ENCODE peak calls at places on chromosome 14, in five cellular contexts. P, B, H, R and M are unnamed samples.
A peak's percentile ranks its signal among the peaks of the same experiment; 100 is the strongest.

GRCh38 chr14:85247071-85247470 is 282.9 kb upstream of the FLRT2 start:
- DNase-seq in R (no peak), P (no peak), H (no peak), B (no peak), M (no peak)

GRCh38 chr14:89186850-89187376 is 230.1 kb downstream of the FOXN3 start:
- DNase-seq in B (no peak), P (no peak), H (peak; percentile 88), R (peak; percentile 21), M (no peak)

GRCh38 chr14:42222924-42223471 is 616.3 kb downstream of the LRFN5 start:
- DNase-seq in P (no peak), H (no peak), R (no peak), B (peak; percentile 8), M (no peak)

GRCh38 chr14:51603495-51603894 is 48.2 kb upstream of the FRMD6 start:
- DNase-seq in R (no peak), P (no peak), B (no peak), H (no peak), M (no peak)

GRCh38 chr14:34029921-34030334 is 79.1 kb upstream of the EGLN3 start:
- DNase-seq in R (no peak), B (peak; percentile 21), P (no peak), H (peak; percentile 20), M (peak; percentile 44)

GRCh38 chr14:92586001-92586947 is 72.7 kb downstream of the RIN3 start:
- DNase-seq in H (no peak), R (no peak), P (peak; percentile 15), B (no peak), M (no peak)

GRCh38 chr14:69318241-69318640 is 58.3 kb downstream of the GALNT16 start:
- DNase-seq in R (no peak), H (no peak), B (no peak), P (no peak), M (no peak)

GRCh38 chr14:105199093-105199492 is 18.0 kb upstream of the NUDT14 start:
- DNase-seq in B (no peak), H (peak; percentile 47), R (no peak), P (no peak), M (no peak)

GRCh38 chr14:39734306-39734705 is 302.1 kb upstream of the FBXO33 start:
- DNase-seq in B (no peak), P (no peak), R (no peak), H (no peak), M (no peak)

GRCh38 chr14:58915646-58916045 is 272.8 kb upstream of the DAAM1 start:
- DNase-seq in B (no peak), R (no peak), P (no peak), H (no peak), M (no peak)

GRCh38 chr14:77067632-77068514 is 30.2 kb upstream of the CIPC start:
- DNase-seq in R (peak; percentile 87), H (peak; percentile 82), P (peak; percentile 23), B (peak; percentile 78), M (peak; percentile 64)

GRCh38 chr14:77489051-77489450 is 9.6 kb downstream of the ISM2 start:
- DNase-seq in P (no peak), R (no peak), B (no peak), H (no peak), M (no peak)

GRCh38 chr14:68730811-68731425 is 61.9 kb downstream of the ZFP36L1 start:
- DNase-seq in P (no peak), H (no peak), B (no peak), R (no peak), M (no peak)

GRCh38 chr14:74577247-74577947 is 34.6 kb downstream of the LTBP2 start:
- DNase-seq in H (peak; percentile 89), P (no peak), B (no peak), R (no peak), M (no peak)

GRCh38 chr14:60254176-60254575 is 5.2 kb downstream of the PPM1A start:
- DNase-seq in B (peak; percentile 31), P (no peak), H (no peak), R (no peak), M (peak; percentile 70)
- H3K4me1 ChIP-seq in B (peaks cover 39% of the 10 kb centered on the region), P (peaks cover 5% of the 10 kb centered on the region), H (peaks cover 46% of the 10 kb centered on the region), R (peaks cover 18% of the 10 kb centered on the region), M (no peaks in the 10 kb centered on the region)

DNA sequence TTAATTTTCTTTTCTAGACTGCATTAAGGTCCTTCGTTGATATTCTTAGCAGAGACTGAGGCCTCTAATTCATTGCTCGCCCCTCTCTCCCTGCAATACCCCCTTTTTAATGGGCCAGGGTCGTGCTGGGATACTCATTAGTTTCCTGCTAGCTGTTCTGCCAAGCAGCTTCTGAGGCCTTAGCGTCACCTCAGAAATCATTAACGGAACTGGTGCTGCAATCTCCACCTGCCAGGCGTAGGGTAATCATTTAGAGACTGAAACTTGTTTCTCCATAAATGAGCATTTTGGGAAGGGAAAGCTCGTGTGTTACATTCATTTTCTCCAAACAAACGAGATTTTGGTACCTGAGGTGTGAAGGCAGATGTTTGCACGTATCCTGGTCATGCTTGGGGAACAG is 1054.6 kb downstream of the GALC start:
- DNase-seq in H (no peak), R (no peak), P (no peak), B (no peak), M (no peak)
- H3K4me1 ChIP-seq in H (no peaks in the 10 kb centered on the region), R (no peaks in the 10 kb centered on the region), P (no peaks in the 10 kb centered on the region), B (no peaks in the 10 kb centered on the region), M (no peaks in the 10 kb centered on the region)

DNA sequence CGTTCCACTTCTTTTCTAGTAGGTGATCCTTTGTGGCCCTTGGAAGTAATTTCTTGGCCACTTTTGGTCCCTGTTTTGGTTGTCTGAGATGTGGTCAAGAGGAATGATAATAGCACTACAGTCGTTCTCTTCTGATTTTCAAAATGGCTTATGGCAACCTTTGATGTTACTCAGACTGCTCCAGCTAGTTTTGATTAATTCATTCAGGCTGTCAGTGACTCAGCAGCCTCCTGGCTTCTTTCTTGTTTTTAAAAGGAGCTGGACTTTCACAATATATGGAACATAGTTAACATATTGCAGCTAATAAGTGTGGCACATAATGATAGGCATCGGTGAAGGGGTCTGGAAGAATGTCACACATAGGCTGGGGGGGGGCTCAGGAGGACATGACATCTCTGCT is 47.3 kb downstream of the WDR20 start:
- DNase-seq in P (no peak), R (no peak), B (no peak), H (peak; percentile 66), M (no peak)
- H3K4me1 ChIP-seq in P (no peaks in the 10 kb centered on the region), R (peaks cover 20% of the 10 kb centered on the region), B (peaks cover 20% of the 10 kb centered on the region), H (peaks cover 77% of the 10 kb centered on the region), M (no peaks in the 10 kb centered on the region)

DNA sequence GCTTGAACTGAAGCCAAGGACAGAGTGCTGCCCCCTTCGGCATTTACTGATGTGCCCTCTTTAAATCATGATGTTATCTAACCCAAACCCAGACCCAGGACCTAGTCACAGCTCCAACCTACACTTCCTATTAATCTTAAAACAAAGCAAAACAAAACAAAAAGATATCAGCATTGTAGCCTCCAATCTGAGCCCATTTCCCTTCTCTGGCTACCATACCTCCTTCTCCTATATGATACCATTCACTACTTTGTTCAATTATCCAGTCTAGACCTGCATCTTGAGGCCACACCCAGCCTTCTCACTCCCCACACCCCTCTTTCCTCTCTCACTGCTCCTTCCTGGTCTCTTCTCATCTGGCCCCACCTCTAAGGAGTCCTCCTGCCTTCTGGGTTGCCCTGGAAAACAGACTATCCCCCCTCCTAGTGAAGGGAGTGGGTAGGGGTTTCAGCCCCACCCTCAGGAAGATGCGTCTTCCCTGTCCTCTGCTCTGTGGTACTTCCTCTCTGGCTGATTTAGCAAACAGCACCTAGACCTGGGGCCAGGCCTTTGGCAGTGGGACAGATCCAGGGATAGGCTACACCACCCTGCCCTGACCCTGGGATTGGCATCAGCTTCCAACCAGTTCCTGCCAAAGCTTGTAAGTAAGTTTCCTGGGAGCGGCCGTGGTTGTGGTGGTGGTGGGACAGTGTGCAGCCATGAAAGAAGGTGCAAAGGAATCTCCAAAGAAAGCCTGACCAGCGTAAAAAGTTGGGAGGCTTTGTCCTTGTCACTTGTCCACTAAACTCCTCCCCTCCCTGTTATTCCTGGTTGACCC is 3.3 kb downstream of the LTB4R start:
- DNase-seq in P (no peak), H (no peak), R (peak; percentile 69), B (no peak), M (no peak)
- H3K4me1 ChIP-seq in P (peaks cover 59% of the 10 kb centered on the region), H (peaks cover 48% of the 10 kb centered on the region), R (peaks cover 35% of the 10 kb centered on the region), B (peaks cover 38% of the 10 kb centered on the region), M (peaks cover 13% of the 10 kb centered on the region)

GRCh38 chr14:53851394-53852056 is 105.1 kb downstream of the BMP4 start:
- DNase-seq in R (no peak), P (no peak), H (no peak), B (no peak), M (no peak)

GRCh38 chr14:53847881-53848280 is 108.7 kb downstream of the BMP4 start:
- DNase-seq in H (no peak), P (no peak), R (no peak), B (no peak), M (no peak)

GRCh38 chr14:53848851-53849250 is 107.8 kb downstream of the BMP4 start:
- DNase-seq in R (no peak), H (no peak), B (no peak), P (no peak), M (no peak)

GRCh38 chr14:53849549-53849948 is 107.1 kb downstream of the BMP4 start:
- DNase-seq in R (no peak), H (no peak), B (no peak), P (no peak), M (no peak)

GRCh38 chr14:53850714-53851296 is 105.8 kb downstream of the BMP4 start:
- DNase-seq in B (no peak), R (no peak), H (no peak), P (no peak), M (no peak)
- H3K4me1 ChIP-seq in B (no peaks in the 10 kb centered on the region), R (no peaks in the 10 kb centered on the region), H (no peaks in the 10 kb centered on the region), P (no peaks in the 10 kb centered on the region), M (no peaks in the 10 kb centered on the region)

DNA sequence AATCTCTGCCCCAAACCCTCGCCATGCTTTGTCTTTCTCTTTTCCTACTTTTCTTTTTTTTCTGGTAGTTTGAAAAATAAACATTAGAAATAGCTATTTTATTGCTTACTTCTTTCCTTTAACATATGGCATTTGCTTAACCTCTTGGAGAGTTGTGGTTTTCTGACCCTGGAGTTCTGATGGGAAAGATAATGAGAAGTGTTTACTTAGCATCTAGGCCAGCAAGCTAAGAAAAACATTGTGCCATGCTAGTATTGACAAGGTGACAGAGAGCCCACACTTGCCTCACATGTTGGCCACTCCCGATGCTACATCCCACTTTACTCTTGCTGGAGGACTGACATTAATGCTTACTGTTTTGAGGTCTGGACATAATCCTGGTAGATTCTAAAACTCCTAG is 886.2 kb downstream of the DIO2 start:
- DNase-seq in R (no peak), H (no peak), P (no peak), B (no peak), M (no peak)
- H3K4me1 ChIP-seq in R (no peaks in the 10 kb centered on the region), H (no peaks in the 10 kb centered on the region), P (no peaks in the 10 kb centered on the region), B (no peaks in the 10 kb centered on the region), M (no peaks in the 10 kb centered on the region)

DNA sequence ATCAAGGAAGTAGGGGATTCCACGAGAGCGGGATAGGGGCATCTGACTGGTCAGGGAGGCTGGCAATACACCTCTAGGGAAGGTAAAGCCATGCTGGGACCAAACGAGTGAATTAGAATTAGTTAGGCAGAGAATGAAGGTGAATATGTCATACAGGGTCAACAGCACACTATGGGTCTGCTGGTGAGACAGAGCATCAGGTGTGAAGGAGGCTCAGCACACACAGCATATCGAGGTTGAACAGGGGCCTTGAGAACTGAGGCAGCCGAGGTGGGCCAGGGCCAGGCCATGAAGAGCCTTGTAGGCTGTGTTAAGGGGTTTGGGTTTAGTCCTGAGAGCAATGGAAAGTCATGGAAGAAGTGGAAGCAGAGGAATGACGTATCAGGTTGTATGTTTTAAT is 137.8 kb downstream of the PRKCH start:
- DNase-seq in P (no peak), H (no peak), R (no peak), B (no peak), M (no peak)
- H3K4me1 ChIP-seq in P (peaks cover 36% of the 10 kb centered on the region), H (peaks cover 19% of the 10 kb centered on the region), R (no peaks in the 10 kb centered on the region), B (peaks cover 8% of the 10 kb centered on the region), M (peaks cover 10% of the 10 kb centered on the region)